ENCODE peak calls at places on chromosomes 6 and 20, in eight cellular contexts. V is H1, Z is breast epithelium, G is HCT116, L is suprapubic skin, T is GM23338, K is GM12892, H is GM12891. I is an unnamed sample.

GRCh38 chr6:139751179-139751578 is 376.7 kb upstream of the CITED2 start:
- DNase-seq in Z (no peak), K (no peak), V (no peak), H (no peak), T (no peak), L (no peak), G (no peak), I (peak)

GRCh38 chr6:119333707-119334295 is 15.8 kb downstream of the MAN1A1 start:
- DNase-seq in T (peak), G (no peak), V (no peak), K (no peak), H (no peak), L (no peak), Z (no peak), I (no peak)

GRCh38 chr6:90537723-90538407 is 49.0 kb downstream of the MAP3K7 start:
- DNase-seq in K (no peak), T (no peak), V (no peak), Z (no peak), G (no peak), L (no peak), H (no peak), I (no peak)

GRCh38 chr20:41654884-41655283 is 36.7 kb upstream of the CHD6 start:
- DNase-seq in H (no peak), L (no peak), T (peak), K (no peak), V (no peak), G (no peak), Z (no peak), I (no peak)

GRCh38 chr20:33693741-33694645 is 7.8 kb upstream of the E2F1 start:
- DNase-seq in K (no peak), L (no peak), T (peak), V (no peak), Z (no peak), H (no peak), G (no peak), I (no peak)

GRCh38 chr6:150417899-150418824 is 49.4 kb downstream of the IYD start:
- DNase-seq in G (peak), V (no peak), H (peak), L (no peak), Z (no peak), T (peak), K (peak), I (peak)

GRCh38 chr6:41502607-41503434 is 43.4 kb upstream of the FOXP4 start:
- DNase-seq in H (no peak), L (no peak), G (no peak), Z (peak), T (peak), V (no peak), K (no peak), I (no peak)

GRCh38 chr6:167121471-167121870 is 1.4 kb upstream of the CCR6 start:
- DNase-seq in K (no peak), Z (no peak), T (no peak), L (no peak), G (no peak), V (no peak), H (no peak), I (no peak)

DNA sequence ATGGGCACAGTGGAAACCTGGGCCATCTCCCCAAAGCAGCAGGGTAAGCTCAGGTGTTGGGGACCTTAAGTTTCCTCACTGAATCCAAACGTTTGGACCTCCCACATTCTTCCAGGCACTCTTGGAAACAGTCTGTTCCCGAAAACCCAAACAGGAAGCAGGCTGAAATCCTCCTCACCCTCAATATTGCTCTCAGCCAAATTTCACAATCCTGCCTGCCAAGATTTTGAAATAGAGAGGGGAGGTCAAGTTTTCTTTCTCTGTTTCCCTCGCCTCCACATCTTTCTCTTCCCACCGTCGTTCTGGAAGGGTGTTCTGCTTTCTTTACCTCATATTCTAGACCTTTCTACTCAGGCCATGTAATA is 392.0 kb upstream of the SASH1 start:
- DNase-seq in L (no peak), H (no peak), V (no peak), G (no peak), Z (peak), T (no peak), K (no peak), I (no peak)
- TF ChIP-seq POLR2AphosphoS5 in L (no peak), H (no peak), V (no peak), G (no peak), Z (peak), T (no peak), K (no peak), I (no peak)

DNA sequence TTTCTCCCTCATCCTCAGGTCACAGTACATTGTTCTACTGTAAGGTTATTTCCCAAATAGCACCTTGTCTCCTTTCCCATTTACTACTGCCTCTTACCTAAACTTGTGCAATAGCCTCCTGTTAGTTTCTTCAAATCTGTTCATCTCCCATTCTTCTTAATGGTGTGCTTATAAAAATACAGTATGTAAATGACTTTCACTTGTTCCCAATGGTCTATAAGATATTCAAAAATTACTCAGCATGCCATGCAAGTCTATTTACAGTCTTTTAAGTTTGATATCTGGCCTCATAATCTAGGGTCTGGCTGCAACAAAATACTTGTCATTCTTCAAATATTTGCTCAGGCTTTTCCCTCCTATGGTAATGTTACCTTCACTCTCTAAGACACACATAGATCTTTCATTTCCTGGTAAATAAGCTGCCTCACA is 31.5 kb upstream of the RHAG start:
- DNase-seq in K (no peak), T (peak), V (no peak), H (no peak), Z (no peak), L (no peak), G (no peak), I (peak)
- TF ChIP-seq POLR2AphosphoS5 in K (no peak), T (no peak), V (no peak), H (no peak), Z (no peak), L (no peak), G (no peak), I (no peak)

DNA sequence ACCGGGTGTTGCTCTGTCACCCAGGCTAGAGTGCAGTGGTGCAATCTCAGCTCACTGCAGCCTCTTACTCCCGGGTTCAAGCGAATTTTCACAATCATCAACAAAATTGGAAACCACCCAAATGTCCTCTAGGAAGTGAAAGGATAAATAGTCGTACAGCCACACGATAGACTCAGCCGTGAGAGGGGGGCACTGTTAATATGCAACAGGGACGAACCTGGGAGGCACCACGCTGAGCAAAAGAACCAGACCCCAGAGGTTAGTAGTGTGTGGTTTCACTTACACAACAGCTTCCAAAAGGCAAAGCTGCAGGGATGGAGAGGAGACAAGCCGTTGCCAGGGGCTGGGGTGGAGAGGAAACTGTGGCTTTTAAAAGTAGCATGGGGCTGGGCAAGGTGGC is 30.1 kb upstream of the NTSR1 start:
- DNase-seq in G (no peak), L (no peak), H (no peak), V (no peak), T (no peak), Z (no peak), K (no peak), I (no peak)
- TF ChIP-seq POLR2AphosphoS5 in G (no peak), L (no peak), H (no peak), V (no peak), T (no peak), Z (no peak), K (no peak), I (no peak)

GRCh38 chr20:19990911-19991707 is 26.1 kb upstream of the NAA20 start:
- DNase-seq in K (no peak), G (no peak), Z (no peak), T (no peak), V (no peak), H (no peak), L (no peak), I (no peak)
- TF ChIP-seq POLR2AphosphoS5 in K (no peak), G (no peak), Z (no peak), T (no peak), V (no peak), H (no peak), L (no peak), I (peak)

GRCh38 chr20:45083127-45083526 is 17.8 kb downstream of the KCNS1 start:
- DNase-seq in T (no peak), L (no peak), Z (no peak), V (no peak), G (no peak), H (no peak), K (no peak), I (no peak)
- TF ChIP-seq POLR2AphosphoS5 in T (no peak), L (no peak), Z (no peak), V (no peak), G (no peak), H (no peak), K (no peak), I (no peak)

DNA sequence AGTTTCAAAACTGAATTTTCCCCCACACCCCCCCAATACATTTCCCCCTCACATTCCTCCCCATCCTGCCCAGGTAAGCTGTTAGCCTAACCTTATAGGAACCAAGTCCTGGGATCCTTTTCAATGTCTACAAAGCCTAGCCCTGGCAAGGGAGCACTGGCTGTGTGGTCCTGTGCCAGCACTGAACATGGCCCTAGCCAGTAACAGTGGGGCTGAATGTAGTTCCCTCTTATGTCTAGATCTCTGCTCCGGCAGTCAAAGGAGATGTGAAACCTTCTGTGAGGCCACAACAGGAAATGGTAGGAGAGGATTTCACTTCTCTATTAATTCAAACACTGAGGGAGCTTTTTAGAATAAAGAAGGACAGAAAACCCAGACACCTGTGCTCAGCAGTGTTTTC is 3.4 kb upstream of the HLA-DMB start:
- DNase-seq in G (no peak), L (no peak), T (no peak), V (no peak), Z (no peak), H (no peak), K (no peak), I (no peak)
- TF ChIP-seq POLR2AphosphoS5 in G (no peak), L (no peak), T (no peak), V (no peak), Z (no peak), H (peak), K (peak), I (no peak)

GRCh38 chr6:26360451-26361416 is 4.3 kb upstream of the BTN3A2 start:
- DNase-seq in T (no peak), L (no peak), V (no peak), K (no peak), Z (no peak), H (no peak), G (no peak), I (no peak)
- TF ChIP-seq POLR2AphosphoS5 in T (no peak), L (no peak), V (no peak), K (no peak), Z (no peak), H (no peak), G (no peak), I (no peak)

GRCh38 chr20:48921883-48922867 is 664 bp downstream of the ARFGEF2 start:
- DNase-seq in K (no peak), G (no peak), T (peak), Z (no peak), H (no peak), L (peak), V (no peak), I (no peak)
- TF ChIP-seq POLR2AphosphoS5 in K (no peak), G (no peak), T (no peak), Z (no peak), H (no peak), L (no peak), V (no peak), I (no peak)

GRCh38 chr20:58695084-58695722 is 2.6 kb downstream of the NPEPL1 start:
- DNase-seq in K (no peak), G (no peak), Z (no peak), T (no peak), V (no peak), L (no peak), H (no peak), I (no peak)
- TF ChIP-seq POLR2AphosphoS5 in K (no peak), G (no peak), Z (no peak), T (no peak), V (no peak), L (no peak), H (no peak), I (no peak)

I was measured in SK-N-MC.